ENCODE peak calls at places on chromosome 18, in four cellular contexts. One of them, this sample, is unnamed.

GRCh38 chr18:26503382-26503781 is 45.0 kb downstream of the KCTD1 start:
- DNase-seq in transverse colon: no peak
- DNase-seq in tibial nerve: no peak
- DNase-seq in Panc1: no peak
- DNase-seq in this sample: no peak

GRCh38 chr18:22549260-22549937 is 131.7 kb upstream of the CTAGE1 start:
- DNase-seq in transverse colon: no peak
- DNase-seq in tibial nerve: no peak
- DNase-seq in Panc1: no peak
- DNase-seq in this sample: no peak

GRCh38 chr18:77811510-77811909 is 561.9 kb downstream of the GALR1 start:
- DNase-seq in Panc1: peak
- DNase-seq in tibial nerve: no peak
- DNase-seq in transverse colon: peak
- DNase-seq in this sample: no peak

GRCh38 chr18:48460929-48461583 is 51.9 kb upstream of the ZBTB7C start:
- DNase-seq in transverse colon: no peak
- DNase-seq in tibial nerve: no peak
- DNase-seq in Panc1: no peak
- DNase-seq in this sample: no peak

GRCh38 chr18:75477913-75478312 is 50.4 kb upstream of the SMIM21 start:
- DNase-seq in tibial nerve: no peak
- DNase-seq in transverse colon: no peak
- DNase-seq in Panc1: no peak
- DNase-seq in this sample: no peak

GRCh38 chr18:60044290-60045006 is 144.7 kb downstream of the PMAIP1 start:
- DNase-seq in tibial nerve: no peak
- DNase-seq in Panc1: no peak
- DNase-seq in transverse colon: no peak
- DNase-seq in this sample: no peak

GRCh38 chr18:67662996-67663395 is 146.5 kb upstream of the DSEL start:
- DNase-seq in transverse colon: no peak
- DNase-seq in tibial nerve: no peak
- DNase-seq in Panc1: no peak
- DNase-seq in this sample: no peak

GRCh38 chr18:37393221-37393828 is 172.3 kb downstream of the CELF4 start:
- DNase-seq in transverse colon: no peak
- DNase-seq in tibial nerve: no peak
- DNase-seq in Panc1: no peak
- DNase-seq in this sample: no peak

GRCh38 chr18:31050635-31051034 is 8.1 kb upstream of the DSC3 start:
- DNase-seq in tibial nerve: no peak
- DNase-seq in transverse colon: no peak
- DNase-seq in Panc1: no peak
- DNase-seq in this sample: no peak

GRCh38 chr18:565562-566061 is 14.6 kb upstream of the CETN1 start:
- DNase-seq in tibial nerve: no peak
- DNase-seq in transverse colon: no peak
- DNase-seq in Panc1: no peak
- DNase-seq in this sample: no peak

GRCh38 chr18:48816554-48816953 is 134.2 kb downstream of the SMAD7 start:
- DNase-seq in Panc1: no peak
- DNase-seq in tibial nerve: no peak
- DNase-seq in transverse colon: peak
- DNase-seq in this sample: no peak

GRCh38 chr18:13241083-13241892 is 22.7 kb downstream of the LDLRAD4 start:
- DNase-seq in Panc1: no peak
- DNase-seq in tibial nerve: no peak
- DNase-seq in transverse colon: no peak
- DNase-seq in this sample: no peak

GRCh38 chr18:2139676-2140075 is 431.6 kb downstream of the METTL4 start:
- DNase-seq in tibial nerve: no peak
- DNase-seq in Panc1: no peak
- DNase-seq in transverse colon: no peak
- DNase-seq in this sample: no peak

GRCh38 chr18:8820701-8821465 is 115.5 kb downstream of the MTCL1 start:
- DNase-seq in tibial nerve: no peak
- DNase-seq in transverse colon: no peak
- DNase-seq in Panc1: no peak
- DNase-seq in this sample: no peak

GRCh38 chr18:8818982-8819381 is 113.6 kb downstream of the MTCL1 start:
- DNase-seq in transverse colon: no peak
- DNase-seq in tibial nerve: no peak
- DNase-seq in Panc1: no peak
- DNase-seq in this sample: no peak

GRCh38 chr18:8823530-8823929 is 118.2 kb downstream of the MTCL1 start:
- DNase-seq in transverse colon: no peak
- DNase-seq in Panc1: no peak
- DNase-seq in tibial nerve: no peak
- DNase-seq in this sample: no peak

GRCh38 chr18:8822643-8823042 is 117.3 kb downstream of the MTCL1 start:
- DNase-seq in Panc1: no peak
- DNase-seq in tibial nerve: no peak
- DNase-seq in transverse colon: no peak
- DNase-seq in this sample: no peak

DNA sequence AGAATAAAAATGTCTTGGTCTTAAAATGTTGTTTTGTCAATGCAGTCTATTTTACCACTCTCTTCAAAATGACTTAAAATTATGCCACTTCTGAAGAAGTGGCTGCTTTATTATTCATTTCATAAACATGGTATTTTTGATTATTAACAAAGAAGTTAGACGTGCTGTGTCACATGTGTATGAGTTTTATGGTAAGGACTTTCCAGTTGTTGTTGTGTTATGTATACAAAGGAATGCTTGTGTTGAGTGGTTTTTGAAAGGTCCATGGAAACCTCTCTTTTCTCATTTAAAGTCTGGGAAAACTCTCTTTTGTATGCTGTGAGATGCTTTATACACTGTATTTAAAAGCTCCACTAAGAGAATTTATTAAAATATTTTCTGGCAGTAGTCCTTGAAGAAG is 116.2 kb downstream of the MTCL1 start:
- DNase-seq in tibial nerve: no peak
- DNase-seq in Panc1: no peak
- DNase-seq in transverse colon: no peak
- DNase-seq in this sample: no peak
- H3K4me3 ChIP-seq in tibial nerve: no peak
- H3K4me3 ChIP-seq in Panc1: no peak
- H3K4me3 ChIP-seq in transverse colon: no peak
- H3K4me3 ChIP-seq in this sample: no peak

GRCh38 chr18:55499526-55499925 is 88.5 kb downstream of the TCF4 start:
- DNase-seq in tibial nerve: no peak
- DNase-seq in transverse colon: no peak
- DNase-seq in Panc1: no peak
- DNase-seq in this sample: no peak

GRCh38 chr18:55500316-55501086 is 87.5 kb downstream of the TCF4 start:
- DNase-seq in Panc1: no peak
- DNase-seq in tibial nerve: no peak
- DNase-seq in transverse colon: no peak
- DNase-seq in this sample: no peak

GRCh38 chr18:55502346-55502710 is 85.7 kb downstream of the TCF4 start:
- DNase-seq in transverse colon: no peak
- DNase-seq in tibial nerve: no peak
- DNase-seq in Panc1: no peak
- DNase-seq in this sample: no peak

GRCh38 chr18:55503167-55503820 is 84.7 kb downstream of the TCF4 start:
- DNase-seq in tibial nerve: no peak
- DNase-seq in Panc1: no peak
- DNase-seq in transverse colon: no peak
- DNase-seq in this sample: no peak

GRCh38 chr18:55501594-55502345 is 86.2 kb downstream of the TCF4 start:
- DNase-seq in Panc1: no peak
- DNase-seq in tibial nerve: no peak
- DNase-seq in transverse colon: no peak
- DNase-seq in this sample: no peak
- H3K27ac ChIP-seq in Panc1: no peak
- H3K27ac ChIP-seq in tibial nerve: no peak
- H3K27ac ChIP-seq in transverse colon: peak
- H3K27ac ChIP-seq in this sample: no peak

GRCh38 chr18:78878335-78878734 is 101.3 kb upstream of the SALL3 start:
- DNase-seq in transverse colon: no peak
- DNase-seq in Panc1: no peak
- DNase-seq in tibial nerve: no peak
- DNase-seq in this sample: no peak
- H3K4me3 ChIP-seq in transverse colon: no peak
- H3K4me3 ChIP-seq in Panc1: no peak
- H3K4me3 ChIP-seq in tibial nerve: no peak
- H3K4me3 ChIP-seq in this sample: no peak

GRCh38 chr18:76490040-76490439 is 5.0 kb downstream of the ZNF516 start:
- DNase-seq in transverse colon: no peak
- DNase-seq in tibial nerve: no peak
- DNase-seq in Panc1: no peak
- DNase-seq in this sample: no peak

GRCh38 chr18:76491801-76492668 is 3.0 kb downstream of the ZNF516 start:
- DNase-seq in transverse colon: peak
- DNase-seq in tibial nerve: peak
- DNase-seq in Panc1: no peak
- DNase-seq in this sample: no peak

GRCh38 chr18:76490701-76491171 is 4.3 kb downstream of the ZNF516 start:
- DNase-seq in transverse colon: peak
- DNase-seq in tibial nerve: no peak
- DNase-seq in Panc1: no peak
- DNase-seq in this sample: no peak

GRCh38 chr18:76492669-76493212 is 2.3 kb downstream of the ZNF516 start:
- DNase-seq in Panc1: peak
- DNase-seq in tibial nerve: peak
- DNase-seq in transverse colon: peak
- DNase-seq in this sample: peak

GRCh38 chr18:76491436-76491800 is 3.6 kb downstream of the ZNF516 start:
- DNase-seq in Panc1: no peak
- DNase-seq in transverse colon: peak
- DNase-seq in tibial nerve: peak
- DNase-seq in this sample: peak
- H3K27ac ChIP-seq in Panc1: peak
- H3K27ac ChIP-seq in transverse colon: peak
- H3K27ac ChIP-seq in tibial nerve: peak
- H3K27ac ChIP-seq in this sample: peak

DNA sequence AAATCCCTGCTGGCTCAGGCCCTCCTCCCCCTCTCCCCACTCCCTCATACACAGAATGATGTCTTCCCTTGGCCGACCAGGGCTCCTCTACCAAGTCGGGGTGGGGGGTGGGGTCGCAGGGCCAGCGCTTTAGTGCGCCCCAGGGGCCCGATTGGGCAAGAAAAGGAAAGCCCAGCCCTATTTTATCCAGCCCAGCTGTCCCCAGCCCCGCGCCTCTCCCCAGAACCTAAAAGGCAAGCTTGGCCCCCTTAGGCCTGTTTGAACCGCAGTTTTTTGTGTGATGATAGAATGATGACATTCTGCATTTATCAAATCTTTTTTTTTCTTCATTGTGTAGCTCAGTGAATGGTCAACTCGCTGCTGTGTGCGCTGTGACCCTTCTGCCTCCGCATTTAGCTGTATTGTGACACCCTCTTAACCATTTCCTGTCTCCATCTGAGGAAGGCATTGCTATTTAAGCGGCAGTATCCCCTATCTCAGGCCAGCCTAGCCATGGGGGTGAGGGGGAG is 231.4 kb downstream of the HAUS1 start:
- DNase-seq in Panc1: no peak
- DNase-seq in tibial nerve: no peak
- DNase-seq in transverse colon: no peak
- DNase-seq in this sample: no peak
- H3K4me3 ChIP-seq in Panc1: no peak
- H3K4me3 ChIP-seq in tibial nerve: no peak
- H3K4me3 ChIP-seq in transverse colon: no peak
- H3K4me3 ChIP-seq in this sample: peak

GRCh38 chr18:49933530-49933929 is 120.2 kb upstream of the ACAA2 start:
- DNase-seq in tibial nerve: no peak
- DNase-seq in Panc1: no peak
- DNase-seq in transverse colon: no peak
- DNase-seq in this sample: no peak
- H3K27ac ChIP-seq in tibial nerve: no peak
- H3K27ac ChIP-seq in Panc1: no peak
- H3K27ac ChIP-seq in transverse colon: no peak
- H3K27ac ChIP-seq in this sample: no peak

DNA sequence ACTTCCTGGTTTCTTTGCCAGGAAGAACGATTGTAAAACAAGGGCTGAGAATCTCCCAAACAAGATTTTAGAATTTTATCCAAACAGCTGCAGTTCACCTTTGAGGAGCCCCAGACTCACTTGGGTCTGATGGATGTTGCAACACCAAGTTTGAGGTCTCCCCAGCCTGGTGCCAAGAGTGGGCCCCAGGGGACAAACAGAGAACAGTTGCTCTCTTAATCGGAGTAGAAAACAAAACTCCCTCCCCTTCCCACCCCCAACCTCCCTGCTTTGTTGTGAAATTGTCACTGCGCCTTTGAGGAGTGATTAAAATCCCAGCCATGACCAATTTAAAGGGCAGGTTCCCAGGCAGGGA is 141.1 kb downstream of the BCL2 start:
- DNase-seq in Panc1: no peak
- DNase-seq in tibial nerve: peak
- DNase-seq in transverse colon: peak
- DNase-seq in this sample: peak
- H3K4me3 ChIP-seq in Panc1: no peak
- H3K4me3 ChIP-seq in tibial nerve: no peak
- H3K4me3 ChIP-seq in transverse colon: no peak
- H3K4me3 ChIP-seq in this sample: peak

This sample was measured in heart right ventricle.